ENCODE peak calls at places on chromosomes 7 and 10, in five cellular contexts. A is H1, T is Panc1, E is HCT116, P is stomach. M is an unnamed sample.

GRCh38 chr7:26284995-26285632 is 6.5 kb upstream of the SNX10 start:
- DNase-seq in T (peak; percentile 54), P (no peak), A (no peak), E (peak; percentile 61), M (no peak)

GRCh38 chr10:92849234-92849525 is 860 bp downstream of the EXOC6 start:
- DNase-seq in A (no peak), T (no peak), E (no peak), P (no peak), M (no peak)

GRCh38 chr10:91798736-91799579 is 732 bp downstream of the TNKS2 start:
- DNase-seq in T (no peak), P (peak; percentile 42), A (peak; percentile 71), E (peak; percentile 36), M (peak; percentile 61)

GRCh38 chr10:89119651-89120050 is 87.5 kb downstream of the CH25H start:
- DNase-seq in P (no peak), T (no peak), A (no peak), E (no peak), M (no peak)

GRCh38 chr10:92688927-92689662 is 660 bp upstream of the HHEX start:
- DNase-seq in T (no peak), A (peak; percentile 76), P (peak; percentile 43), E (no peak), M (peak; percentile 52)

GRCh38 chr7:157318015-157318706 is 18.6 kb upstream of the DNAJB6 start:
- DNase-seq in E (no peak), P (peak; percentile 29), A (no peak), T (no peak), M (peak; percentile 69)

GRCh38 chr7:54615545-54615944 is 73.4 kb downstream of the VSTM2A start:
- DNase-seq in E (no peak), T (no peak), A (no peak), P (no peak), M (no peak)

GRCh38 chr7:19982841-19983835 is 209.7 kb upstream of the TMEM196 start:
- DNase-seq in E (peak; percentile 35), P (no peak), T (no peak), A (peak; percentile 65), M (no peak)

GRCh38 chr10:74039561-74040145 is 41.7 kb downstream of the VCL start:
- DNase-seq in A (no peak), E (no peak), T (no peak), P (no peak), M (peak; percentile 75)

GRCh38 chr7:139825666-139826290 is 3.3 kb upstream of the TBXAS1 start:
- DNase-seq in P (no peak), T (no peak), A (no peak), E (no peak), M (no peak)

GRCh38 chr10:71001470-71001869 is 113.1 kb upstream of the PCBD1 start:
- DNase-seq in E (no peak), A (no peak), T (no peak), P (no peak), M (no peak)

GRCh38 chr10:72742077-72742476 is 50.1 kb downstream of the MCU start:
- DNase-seq in E (no peak), T (no peak), P (no peak), A (no peak), M (no peak)

GRCh38 chr7:106176414-106177294 is 64.5 kb upstream of the SYPL1 start:
- DNase-seq in P (peak; percentile 90), T (peak; percentile 73), A (peak; percentile 96), E (peak; percentile 51), M (peak; percentile 95)

GRCh38 chr7:45593121-45593541 is 19.0 kb downstream of the ADCY1 start:
- DNase-seq in E (no peak), A (peak; percentile 35), T (no peak), P (peak; percentile 17), M (no peak)

GRCh38 chr10:122476034-122476695 is 14.8 kb downstream of the HTRA1 start:
- DNase-seq in T (no peak), E (no peak), P (no peak), A (peak; percentile 61), M (no peak)

GRCh38 chr10:71396084-71396713 is 521 bp upstream of the CDH23 start:
- DNase-seq in E (no peak), T (no peak), P (peak; percentile 40), A (peak; percentile 79), M (peak; percentile 30)

GRCh38 chr7:123324283-123324682 is 124.5 kb upstream of the SLC13A1 start:
- DNase-seq in T (no peak), P (no peak), A (no peak), E (no peak), M (no peak)

GRCh38 chr7:79664884-79665676 is 211.6 kb upstream of the MAGI2 start:
- DNase-seq in A (no peak), E (no peak), T (no peak), P (no peak), M (no peak)

GRCh38 chr7:56222866-56223265 is 106.6 kb upstream of the NUPR2 start:
- DNase-seq in P (no peak), E (no peak), A (no peak), T (no peak), M (no peak)

GRCh38 chr10:125692932-125693847 is 10.2 kb upstream of the TEX36 start:
- DNase-seq in E (no peak), A (no peak), T (no peak), P (no peak), M (no peak)

GRCh38 chr10:70445718-70446485 is 4.4 kb upstream of the NODAL start:
- DNase-seq in P (no peak), A (no peak), T (no peak), E (no peak), M (no peak)

GRCh38 chr10:69180525-69181204 is 631 bp downstream of the SUPV3L1 start:
- DNase-seq in A (no peak), T (no peak), E (no peak), P (no peak), M (no peak)

GRCh38 chr10:72126184-72126871 is 38.0 kb upstream of the SPOCK2 start:
- DNase-seq in A (no peak), P (no peak), T (no peak), E (peak; percentile 40), M (no peak)

GRCh38 chr7:2195403-2196246 is 37.1 kb downstream of the MAD1L1 start:
- DNase-seq in P (peak; percentile 60), A (no peak), E (no peak), T (no peak), M (no peak)

GRCh38 chr7:2190531-2190930 is 42.2 kb downstream of the MAD1L1 start:
- DNase-seq in E (no peak), A (no peak), P (peak; percentile 9), T (no peak), M (no peak)

GRCh38 chr7:2193575-2194305 is 39.0 kb downstream of the MAD1L1 start:
- DNase-seq in T (no peak), E (no peak), A (no peak), P (peak; percentile 13), M (no peak)

GRCh38 chr7:2191026-2191425 is 41.7 kb downstream of the MAD1L1 start:
- DNase-seq in A (no peak), E (no peak), T (no peak), P (no peak), M (no peak)

GRCh38 chr7:2193120-2193519 is 39.6 kb downstream of the MAD1L1 start:
- DNase-seq in P (peak; percentile 29), T (no peak), E (no peak), A (no peak), M (peak; percentile 86)
- TF ChIP-seq POLR2AphosphoS5 in P (no peak), T (no peak), E (no peak), A (no peak), M (no peak)

GRCh38 chr10:21171197-21171935 is 274.3 kb upstream of the NEBL start:
- DNase-seq in P (no peak), E (peak; percentile 12), T (no peak), A (peak; percentile 61), M (no peak)
- TF ChIP-seq CTCF in P (no peak), E (no peak), T (peak; percentile 67), A (peak; percentile 66), M (no peak)

DNA sequence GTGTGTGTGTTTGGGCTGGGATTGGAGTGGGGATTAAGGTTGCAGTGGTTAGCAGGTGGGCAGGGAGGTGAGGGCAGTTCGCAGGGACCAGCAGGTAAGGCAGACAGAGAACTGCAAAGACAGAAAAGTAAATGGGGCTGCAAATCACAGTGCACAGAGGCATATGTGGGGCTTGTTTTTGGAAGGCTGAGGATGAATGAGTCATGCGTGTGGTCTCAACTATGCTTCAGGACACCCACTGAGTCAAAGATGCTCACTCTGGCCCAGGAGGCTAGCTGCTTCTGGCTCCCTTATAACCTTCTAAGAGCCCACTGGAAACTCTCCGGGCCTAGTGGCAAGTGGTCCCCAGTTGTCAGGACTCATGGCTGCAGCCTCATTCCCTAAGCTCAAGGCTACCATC is 118.2 kb downstream of the ZNF248 start:
- DNase-seq in T (no peak), E (no peak), P (no peak), A (no peak), M (no peak)
- TF ChIP-seq POLR2AphosphoS5 in T (no peak), E (no peak), P (no peak), A (no peak), M (no peak)

DNA sequence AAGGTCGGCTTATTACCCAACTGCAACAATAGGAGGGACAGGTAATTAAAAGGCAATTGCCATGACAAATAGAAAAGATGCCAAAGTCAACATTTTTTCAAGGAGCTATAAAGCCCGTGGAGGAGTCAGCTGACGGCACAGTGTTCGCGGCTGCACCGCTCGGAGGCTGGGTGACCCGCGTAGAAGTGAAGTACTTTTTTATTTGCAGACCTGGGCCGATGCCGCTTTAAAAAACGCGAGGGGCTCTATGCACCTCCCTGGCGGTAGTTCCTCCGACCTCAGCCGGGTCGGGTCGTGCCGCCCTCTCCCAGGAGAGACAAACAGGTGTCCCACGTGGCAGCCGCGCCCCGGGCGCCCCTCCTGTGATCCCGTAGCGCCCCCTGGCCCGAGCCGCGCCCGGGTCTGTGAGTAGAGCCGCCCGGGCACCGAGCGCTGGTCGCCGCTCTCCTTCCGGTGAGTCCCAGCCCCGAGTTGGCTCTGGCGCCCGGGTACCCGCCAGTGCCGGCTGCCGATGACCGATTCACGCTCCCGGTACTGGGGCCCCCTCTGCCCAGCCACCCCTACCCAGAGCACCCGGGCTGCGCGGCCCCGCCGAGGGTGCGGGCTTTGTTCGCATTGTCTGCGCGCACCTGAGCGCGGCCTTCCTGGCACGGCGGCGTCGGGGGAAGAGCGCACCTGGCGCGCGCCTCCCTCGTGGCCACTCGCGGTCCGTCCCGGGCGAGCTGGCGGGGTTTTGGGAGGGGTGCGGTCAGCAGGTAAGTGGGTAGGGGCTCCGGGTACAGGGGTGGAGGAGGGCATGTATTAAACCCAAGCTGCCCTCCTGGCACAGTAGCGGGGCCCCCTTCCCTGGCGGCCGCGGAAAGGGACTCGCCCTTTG is at the start of gene VWA2:
- DNase-seq in E (no peak), A (peak; percentile 86), T (no peak), P (peak; percentile 76), M (peak; percentile 79)
- TF ChIP-seq CTCF in E (no peak), A (peak; percentile 14), T (peak; percentile 75), P (peak; percentile 9), M (peak; percentile 51)

DNA sequence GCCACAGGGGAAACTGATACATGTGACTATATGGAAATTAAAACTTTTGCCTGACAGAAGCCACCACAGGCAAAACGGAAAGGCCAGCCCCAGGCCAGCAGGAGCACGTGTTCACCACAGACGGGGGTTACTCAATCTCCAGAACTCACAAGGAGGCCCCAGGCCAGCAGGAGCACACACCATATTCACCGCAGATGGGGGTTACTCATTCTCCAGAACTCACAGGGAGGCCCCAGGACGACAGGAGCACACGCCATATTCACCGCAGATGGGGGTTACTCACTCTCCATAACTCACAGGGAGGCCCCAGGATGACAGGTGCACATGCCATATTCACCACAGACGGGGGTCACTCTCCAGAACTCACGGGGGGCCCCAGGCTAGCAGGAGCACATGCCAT is 61.5 kb downstream of the NKX6-2 start:
- DNase-seq in E (no peak), A (no peak), P (no peak), T (no peak), M (no peak)
- TF ChIP-seq POLR2AphosphoS5 in E (no peak), A (no peak), P (no peak), T (no peak), M (no peak)

M was measured in upper lobe of left lung.